ENCODE peak calls at places on chromosomes 16 and 17, in four cellular contexts. F, X, M and H are unnamed samples.

GRCh38 chr17:81987161-81987770 is 9.8 kb downstream of the ASPSCR1 start:
- DNase-seq in F (no peak), X (no peak), M (no peak), H (no peak)

GRCh38 chr16:30183961-30184429 is 593 bp downstream of the CORO1A start:
- DNase-seq in F (no peak), X (no peak), M (no peak), H (no peak)

GRCh38 chr16:67015317-67015731 is 13.6 kb upstream of the CBFB start:
- DNase-seq in F (no peak), X (peak; percentile 37), M (no peak), H (no peak)

GRCh38 chr16:51012396-51012795 is 138.7 kb downstream of the SALL1 start:
- DNase-seq in F (no peak), X (no peak), M (peak; percentile 43), H (no peak)

GRCh38 chr17:40224707-40225092 is 5.6 kb downstream of the WIPF2 start:
- DNase-seq in F (no peak), X (peak; percentile 11), M (no peak), H (peak; percentile 55)

GRCh38 chr16:85759136-85759535 is 8.2 kb upstream of the C16orf74 start:
- DNase-seq in F (no peak), X (no peak), M (no peak), H (no peak)

GRCh38 chr16:27928542-27928941 is 135.0 kb downstream of the GSG1L start:
- DNase-seq in F (no peak), X (no peak), M (no peak), H (no peak)

GRCh38 chr16:67027046-67027445 is 1.9 kb upstream of the CBFB start:
- DNase-seq in F (no peak), X (no peak), M (no peak), H (no peak)

GRCh38 chr17:17983776-17984175 is 11.1 kb downstream of the DRC3 start:
- DNase-seq in F (no peak), X (no peak), M (no peak), H (no peak)

GRCh38 chr16:88570691-88571092 is 489 bp downstream of the ZC3H18 start:
- DNase-seq in F (no peak), X (peak; percentile 66), M (no peak), H (no peak)

GRCh38 chr17:34623856-34624766 is 44.7 kb downstream of the TMEM132E start:
- DNase-seq in F (no peak), X (no peak), M (peak; percentile 4), H (no peak)

DNA sequence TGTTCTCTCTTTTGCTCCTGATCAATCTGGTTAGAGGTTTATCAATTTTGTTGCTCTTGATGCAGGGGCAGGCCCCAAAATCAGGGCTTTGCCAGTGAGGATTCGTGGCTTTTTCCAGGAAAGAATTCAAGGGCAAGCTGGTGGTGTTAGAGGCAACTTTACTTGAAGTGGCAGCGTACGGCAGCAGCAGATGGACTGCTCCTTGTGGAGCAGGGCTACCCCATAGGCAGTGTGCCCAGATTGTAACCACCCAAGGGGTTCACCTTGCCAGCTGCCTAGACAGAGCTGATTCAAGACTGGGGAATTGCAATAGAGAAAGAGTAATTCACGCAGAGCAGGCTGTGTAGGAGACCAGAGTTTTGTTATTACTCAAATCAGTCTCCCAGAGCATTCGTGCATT is 16.7 kb downstream of the DRC7 start:
- DNase-seq in F (no peak), X (no peak), M (no peak), H (no peak)
- TF ChIP-seq MAZ in F (no peak), X (no peak), M (no peak), H (no peak)

DNA sequence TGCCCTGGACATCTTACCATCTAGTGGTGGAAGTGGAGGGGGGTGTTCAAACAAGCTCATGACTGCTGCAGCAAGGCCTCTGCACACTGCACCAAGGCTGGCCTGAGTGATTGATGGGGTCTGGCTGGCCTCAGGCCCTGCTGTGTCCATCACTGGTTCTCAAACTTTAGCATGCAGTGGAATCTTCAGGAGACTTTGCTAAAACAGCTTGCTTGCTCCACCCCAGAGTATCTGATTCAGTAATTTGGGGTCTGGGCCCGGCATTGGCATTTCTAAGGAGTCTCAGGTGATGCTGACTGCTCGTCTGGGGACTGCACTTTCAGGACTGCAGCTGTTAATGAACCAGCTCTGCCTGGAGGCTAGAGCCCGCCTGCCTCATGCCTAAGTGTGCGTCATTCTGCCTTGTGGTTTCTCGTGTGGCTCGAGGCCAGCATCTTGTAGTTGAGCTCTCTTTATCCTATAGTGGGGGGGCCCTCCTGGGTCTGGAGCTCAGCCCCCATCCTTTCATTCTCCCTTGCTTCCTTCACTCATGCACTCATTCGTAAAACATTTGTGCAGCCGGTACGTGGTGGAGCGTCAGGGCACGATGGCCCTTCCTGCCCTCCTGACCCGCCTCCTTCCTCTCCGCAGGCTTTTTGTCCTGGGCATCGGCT is 4.1 kb downstream of the MGAT5B start:
- DNase-seq in F (peak; percentile 92), X (peak; percentile 28), M (no peak), H (peak; percentile 96)
- TF ChIP-seq RFX5 in F (no peak), X (no peak), M (no peak), H (no peak)

DNA sequence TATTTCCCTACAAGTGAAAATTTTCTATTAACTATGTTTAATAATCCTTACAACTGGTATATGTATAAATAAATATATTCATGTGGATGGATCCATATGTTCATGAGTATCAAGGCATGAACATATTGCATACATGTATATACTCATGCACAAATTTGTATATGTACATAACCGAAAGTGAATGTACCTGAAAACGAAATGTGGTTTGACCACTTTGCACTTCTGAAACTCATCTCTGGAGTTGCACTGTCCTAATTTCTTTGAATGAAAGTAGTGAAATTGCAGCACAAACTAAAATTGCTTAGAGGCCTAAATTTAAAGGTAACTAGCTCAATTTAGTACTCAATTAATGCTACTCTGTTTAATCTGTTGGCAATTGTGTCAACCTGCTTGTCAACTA is 27.4 kb upstream of the GNAO1 start:
- DNase-seq in F (no peak), X (no peak), M (no peak), H (no peak)
- TF ChIP-seq MAZ in F (no peak), X (no peak), M (no peak), H (no peak)

DNA sequence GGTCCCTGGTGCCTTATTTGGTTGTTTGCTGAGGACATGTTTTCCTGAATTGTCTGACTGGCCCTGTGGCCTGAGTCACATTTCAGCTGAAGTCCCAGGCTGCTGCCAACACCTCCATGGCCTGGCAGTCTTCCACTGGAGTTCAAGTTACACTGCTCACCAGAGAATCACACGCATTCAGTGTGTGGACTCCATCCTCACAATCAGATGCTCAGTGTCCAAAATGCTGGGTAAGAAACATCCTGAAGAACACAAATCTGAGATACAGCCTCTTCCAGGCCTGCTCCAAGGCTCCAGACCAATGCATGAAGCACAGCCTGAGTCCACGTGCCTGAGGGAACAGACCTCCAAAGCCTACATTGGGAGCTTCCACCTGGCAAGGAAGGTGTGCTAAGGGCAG is 19.2 kb downstream of the CD300LB start:
- DNase-seq in F (no peak), X (no peak), M (no peak), H (no peak)
- TF ChIP-seq RFX5 in F (no peak), X (no peak), M (no peak), H (no peak)

DNA sequence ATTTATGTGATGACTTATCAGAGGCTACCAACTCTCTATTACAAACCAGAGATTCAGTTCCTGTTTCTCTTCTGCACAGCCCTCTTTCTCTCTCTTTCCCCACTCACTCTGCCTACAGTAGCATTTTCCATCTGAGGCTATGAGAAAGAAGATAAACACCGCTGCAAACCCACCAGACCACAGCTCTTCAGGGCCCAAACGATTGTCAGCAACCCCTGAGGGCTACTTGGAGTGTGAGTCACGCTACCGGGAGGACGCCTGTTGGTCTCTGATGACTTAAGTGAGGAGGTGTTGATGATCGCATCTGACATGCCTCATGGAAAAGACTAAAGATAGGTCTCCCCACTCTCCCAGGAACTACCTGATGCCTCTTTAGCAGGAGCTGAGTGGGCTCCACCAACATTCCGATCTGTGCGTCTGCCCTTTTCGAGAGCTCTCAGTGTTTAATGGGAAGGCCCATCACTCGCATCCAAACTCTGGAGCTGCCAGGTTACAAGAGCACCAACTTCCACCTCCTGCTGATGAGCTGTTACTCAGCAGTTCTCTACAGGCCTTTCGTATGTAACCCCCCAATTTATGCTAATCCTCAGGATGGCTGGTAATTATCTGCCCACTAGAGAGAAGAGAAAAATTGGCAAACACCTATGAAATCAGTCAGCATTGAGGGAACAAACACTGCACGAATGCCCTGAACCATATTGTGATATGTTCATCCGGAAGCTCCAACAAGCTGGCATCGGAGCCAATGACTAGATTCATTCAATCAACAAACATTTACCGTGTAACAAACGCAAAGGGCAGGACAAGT is 9.2 kb downstream of the GRIN2A start:
- DNase-seq in F (no peak), X (peak; percentile 34), M (no peak), H (no peak)
- TF ChIP-seq MAZ in F (no peak), X (no peak), M (no peak), H (no peak)

DNA sequence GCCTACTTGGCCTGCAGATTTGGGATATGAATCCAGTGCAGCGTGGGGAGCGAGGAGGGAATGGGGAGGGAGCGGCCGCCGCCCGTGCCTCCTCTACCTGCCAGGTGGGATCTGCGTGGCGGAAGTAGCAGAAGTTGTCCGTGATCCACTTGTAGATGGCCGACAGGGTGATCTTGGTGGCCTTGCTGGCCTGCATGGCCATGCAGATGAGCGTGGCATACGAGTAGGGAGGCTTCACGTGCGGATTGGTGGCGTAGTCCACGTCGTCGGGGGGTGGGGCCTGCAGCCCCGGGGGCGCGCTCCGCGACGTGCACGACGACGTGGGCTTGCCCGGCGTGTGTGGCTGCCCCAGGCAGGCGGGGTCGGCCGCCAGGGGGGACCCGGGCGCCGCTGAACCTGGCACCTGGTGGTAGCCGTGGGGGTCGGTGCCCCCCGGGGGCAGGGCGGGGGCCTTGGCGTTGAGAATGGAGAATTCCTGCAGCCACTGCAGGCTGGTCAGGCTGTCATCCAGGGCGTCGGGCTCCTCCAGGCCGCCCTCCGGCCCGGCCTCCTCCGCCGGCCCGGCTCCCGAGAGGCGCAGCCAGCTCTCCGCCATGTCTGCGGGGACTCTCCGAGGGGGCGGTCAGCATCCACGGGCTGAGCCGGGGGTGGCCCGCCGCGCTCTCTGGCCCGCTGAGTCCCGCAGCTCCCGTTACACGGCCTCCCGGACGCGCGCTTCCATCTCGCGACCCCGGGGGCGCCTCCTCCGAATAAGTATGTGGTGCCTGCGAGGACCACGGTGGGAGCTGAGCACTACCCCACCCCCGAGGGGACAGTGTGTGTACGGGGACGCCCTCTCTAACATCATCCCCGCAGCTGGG is 1.0 kb downstream of the FOXJ1 start:
- DNase-seq in F (no peak), X (no peak), M (no peak), H (no peak)
- TF ChIP-seq RFX5 in F (no peak), X (no peak), M (no peak), H (no peak)

GRCh38 chr17:31533546-31534155 is 142.2 kb downstream of the RAB11FIP4 start:
- DNase-seq in F (peak; percentile 79), X (peak; percentile 59), M (no peak), H (peak; percentile 88)
- TF ChIP-seq MAZ in F (no peak), X (no peak), M (no peak), H (peak; percentile 61)